ENCODE peak calls at places on chromosomes 13 and 19, in four cellular contexts. S is HCT116, E is HepG2, G is K562. V is an unnamed sample.

GRCh38 chr19:8127311-8127710 is 22.1 kb downstream of the FBN3 start:
- DNase-seq in E (no peak), G (no peak), S (no peak), V (no peak)

GRCh38 chr19:33997690-33998089 is 174.6 kb upstream of the LSM14A start:
- DNase-seq in E (no peak), G (no peak), S (no peak), V (no peak)

GRCh38 chr19:51352783-51353360 is 10.9 kb upstream of the VSIG10L start:
- DNase-seq in S (no peak), G (no peak), E (no peak), V (no peak)

GRCh38 chr13:110137677-110138008 is 169.3 kb downstream of the COL4A1 start:
- DNase-seq in S (peak; percentile 35), E (peak; percentile 15), G (peak; percentile 16), V (no peak)

GRCh38 chr13:28636677-28637317 is 22.1 kb upstream of the POMP start:
- DNase-seq in S (peak; percentile 52), G (peak; percentile 35), E (peak; percentile 58), V (peak; percentile 25)

GRCh38 chr19:20072936-20073335 is 4.9 kb upstream of the ZNF90 start:
- DNase-seq in S (no peak), E (no peak), G (no peak), V (no peak)

GRCh38 chr19:45403781-45404556 is 900 bp downstream of the PPP1R13L start:
- DNase-seq in G (peak; percentile 71), S (no peak), E (peak; percentile 70), V (no peak)

GRCh38 chr19:42529248-42529764 is 1.0 kb upstream of the CEACAM1 start:
- DNase-seq in G (peak; percentile 78), S (peak; percentile 31), E (peak; percentile 78), V (peak; percentile 57)

GRCh38 chr13:55038230-55038629 is 2009.6 kb downstream of the OLFM4 start:
- DNase-seq in E (no peak), S (no peak), G (no peak), V (no peak)
- TF ChIP-seq TCF7L2 in E (no peak), S (no peak), G (no peak), V (no peak)

GRCh38 chr13:50225188-50226155 is 210.2 kb downstream of the KCNRG start:
- DNase-seq in G (no peak), E (peak; percentile 46), S (no peak), V (no peak)
- TF ChIP-seq TCF7L2 in G (no peak), E (no peak), S (no peak), V (no peak)

DNA sequence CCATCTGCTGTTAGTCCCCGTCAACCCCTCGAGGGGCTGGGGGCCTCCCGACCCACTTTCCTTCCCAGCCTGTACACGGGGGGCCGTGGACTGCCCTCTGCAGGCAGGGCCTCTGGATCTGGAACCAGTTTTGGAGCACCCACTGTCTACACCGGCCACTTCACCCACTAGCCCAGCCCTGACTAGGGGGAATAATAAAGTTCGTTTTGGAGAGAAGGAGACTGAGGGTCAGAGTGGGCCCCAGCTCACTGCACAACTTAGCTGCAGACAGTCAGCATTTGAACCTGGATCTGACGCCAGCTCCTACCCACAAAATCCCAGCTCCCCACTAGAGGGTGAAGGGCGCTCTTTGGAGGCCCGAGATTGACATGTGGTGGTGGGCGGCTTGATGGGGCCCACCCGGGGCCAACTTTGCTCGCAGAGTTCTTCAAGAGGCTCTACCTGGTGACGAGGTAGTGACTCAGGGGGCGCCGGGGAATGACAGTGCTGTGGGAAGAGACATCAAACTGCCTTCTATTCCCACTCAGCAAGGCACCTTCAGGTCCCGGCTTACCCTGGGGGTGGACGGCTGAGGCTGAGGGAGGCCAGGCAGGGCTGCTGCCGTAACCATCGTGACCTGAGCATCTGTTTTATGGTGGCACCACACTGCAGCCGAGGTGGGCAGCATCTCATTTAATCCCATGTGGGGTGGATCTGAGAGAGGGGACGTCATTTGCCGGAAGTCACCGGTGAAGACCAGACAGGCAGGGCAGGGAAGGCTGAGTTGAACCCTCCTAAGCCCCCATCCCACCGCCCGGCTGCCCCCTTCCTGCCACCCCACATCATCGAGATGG is 1.8 kb downstream of the LINGO3 start:
- DNase-seq in G (no peak), E (no peak), S (no peak), V (no peak)
- TF ChIP-seq TCF7L2 in G (no peak), E (no peak), S (no peak), V (no peak)

GRCh38 chr13:43363156-43363918 is 340.0 kb downstream of the DNAJC15 start:
- DNase-seq in E (no peak), S (no peak), G (no peak), V (no peak)

GRCh38 chr13:43365042-43365344 is 341.6 kb downstream of the DNAJC15 start:
- DNase-seq in E (no peak), S (no peak), G (no peak), V (no peak)

GRCh38 chr13:43368003-43368402 is 344.6 kb downstream of the DNAJC15 start:
- DNase-seq in G (no peak), E (no peak), S (no peak), V (no peak)

GRCh38 chr13:43360911-43361605 is 337.7 kb downstream of the DNAJC15 start:
- DNase-seq in E (no peak), S (no peak), G (no peak), V (no peak)

DNA sequence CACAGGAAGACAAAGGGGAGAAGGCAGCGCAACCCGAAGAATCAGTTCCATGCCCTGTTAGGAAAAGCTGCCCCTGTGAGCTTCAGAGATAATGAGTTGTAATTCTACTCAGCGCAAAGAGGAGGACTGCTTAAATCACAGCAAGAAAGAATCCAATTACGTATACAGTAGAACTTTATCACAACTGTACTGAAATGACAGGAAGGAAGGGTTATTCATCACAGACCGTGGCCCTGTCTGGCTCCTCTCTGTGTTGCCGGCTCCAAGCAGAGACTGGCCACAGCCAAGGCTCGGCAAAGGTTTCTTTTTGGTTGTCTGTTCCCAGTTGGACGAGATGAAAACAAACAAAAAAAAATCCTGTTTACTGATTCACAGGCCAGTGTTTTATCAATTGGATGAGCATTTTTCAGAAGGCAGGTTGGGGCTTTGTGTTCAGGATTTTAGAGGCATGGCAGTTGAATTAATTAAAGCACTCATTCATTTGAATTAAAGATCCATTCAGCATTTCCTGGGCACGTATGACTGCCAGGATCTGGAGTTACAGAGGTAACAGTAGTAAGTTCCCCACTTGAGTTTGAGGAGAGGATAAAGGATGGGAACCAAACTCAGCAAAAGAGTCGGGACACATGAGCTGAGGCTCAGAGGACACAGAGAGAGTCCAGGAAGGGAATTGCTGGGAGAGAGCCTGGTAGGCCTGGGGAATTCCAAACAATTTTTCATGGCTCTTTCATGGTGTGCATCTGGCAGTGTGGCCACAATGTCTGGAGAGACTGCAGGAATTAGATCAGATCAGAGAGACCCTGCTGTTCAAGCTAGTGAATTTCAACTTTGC is 341.0 kb downstream of the DNAJC15 start:
- DNase-seq in G (no peak), S (no peak), E (no peak), V (no peak)
- TF ChIP-seq TCF7L2 in G (no peak), S (no peak), E (no peak), V (no peak)

GRCh38 chr13:51730927-51731326 is 73.0 kb downstream of the DHRS12 start:
- DNase-seq in G (no peak), E (no peak), S (no peak), V (no peak)

GRCh38 chr13:51728275-51728673 is 75.7 kb downstream of the DHRS12 start:
- DNase-seq in E (no peak), G (no peak), S (no peak), V (no peak)

GRCh38 chr13:51729853-51730553 is 74.0 kb downstream of the DHRS12 start:
- DNase-seq in E (peak; percentile 70), S (no peak), G (no peak), V (no peak)

GRCh38 chr13:51727634-51728274 is 76.2 kb downstream of the DHRS12 start:
- DNase-seq in S (no peak), G (no peak), E (no peak), V (no peak)

DNA sequence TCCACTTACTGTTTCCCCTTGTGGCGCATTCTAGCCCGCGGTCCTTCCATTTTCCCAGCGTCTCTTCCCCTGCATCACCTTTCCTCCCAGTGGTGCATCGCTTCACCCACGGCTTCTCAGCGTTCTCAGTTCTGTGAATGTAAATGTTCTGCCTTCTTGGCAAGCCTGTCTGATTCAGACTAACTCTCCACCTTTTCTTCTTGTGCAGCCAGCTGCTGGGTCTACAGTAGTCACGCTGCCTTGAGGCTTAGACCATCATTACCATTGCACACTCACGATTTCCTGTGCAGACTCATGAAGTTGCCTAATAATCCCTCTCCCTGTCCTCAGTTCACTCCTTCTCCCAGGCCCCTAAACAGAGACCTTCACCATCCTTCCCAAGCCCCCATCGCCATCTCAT is 75.0 kb downstream of the DHRS12 start:
- DNase-seq in S (no peak), G (no peak), E (no peak), V (no peak)
- TF ChIP-seq TCF7L2 in S (no peak), G (no peak), E (no peak), V (no peak)

DNA sequence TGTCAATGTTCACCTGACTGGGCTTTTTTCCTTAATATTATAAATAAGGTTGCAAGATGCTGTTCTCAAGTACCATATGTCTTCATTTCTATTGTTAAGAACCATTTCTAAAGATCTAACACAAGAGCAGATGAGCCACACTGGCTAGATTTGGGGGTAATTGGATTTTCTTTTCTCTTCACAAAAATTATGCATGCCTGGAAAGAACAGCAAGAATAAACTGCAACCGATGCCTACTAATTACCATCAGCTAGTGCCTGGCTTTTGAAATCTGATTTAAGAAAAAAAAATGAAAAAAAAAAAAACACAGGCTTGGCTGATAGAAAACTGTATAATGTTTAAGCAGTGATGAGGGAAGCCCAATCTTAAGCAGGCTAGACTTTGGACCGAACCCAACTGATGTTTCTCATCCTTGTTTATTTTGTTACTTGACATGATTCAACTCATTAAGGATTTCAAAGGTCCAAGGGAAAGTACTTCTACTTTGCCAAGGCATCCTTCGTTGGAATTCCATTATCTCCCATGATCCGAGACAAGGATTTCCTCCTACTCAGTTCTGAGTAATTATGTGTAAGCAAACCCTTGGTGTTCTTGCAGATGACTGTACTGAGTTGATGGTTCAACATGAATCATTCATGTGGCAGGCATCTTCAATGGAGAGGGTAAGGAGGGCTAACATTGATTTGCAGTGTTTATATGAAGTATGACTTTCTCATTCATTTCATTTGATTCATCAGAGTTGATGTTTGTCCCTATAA is 300.5 kb downstream of the SPRY2 start:
- DNase-seq in G (no peak), E (no peak), S (peak; percentile 68), V (peak; percentile 87)
- TF ChIP-seq TCF7L2 in G (no peak), E (no peak), S (peak; percentile 35), V (peak; percentile 27)

GRCh38 chr13:108082481-108082880 is 132.9 kb downstream of the LIG4 start:
- DNase-seq in S (no peak), G (no peak), E (no peak), V (no peak)

GRCh38 chr13:108086678-108087077 is 128.7 kb downstream of the LIG4 start:
- DNase-seq in E (no peak), S (no peak), G (no peak), V (no peak)

GRCh38 chr13:108087813-108088212 is 127.5 kb downstream of the LIG4 start:
- DNase-seq in E (no peak), G (no peak), S (no peak), V (no peak)

GRCh38 chr13:108083056-108083455 is 132.3 kb downstream of the LIG4 start:
- DNase-seq in S (no peak), E (no peak), G (no peak), V (no peak)

GRCh38 chr13:108084840-108085239 is 130.5 kb downstream of the LIG4 start:
- DNase-seq in E (no peak), G (no peak), S (no peak), V (no peak)
- TF ChIP-seq TCF7L2 in E (no peak), G (no peak), S (no peak), V (no peak)

GRCh38 chr13:113586661-113587479 is 2.3 kb downstream of the TFDP1 start:
- DNase-seq in G (no peak), E (no peak), S (no peak), V (no peak)
- TF ChIP-seq TCF7L2 in G (no peak), E (no peak), S (no peak), V (no peak)